ENCODE peak calls at places on chromosomes 16 and 17, in nine cellular contexts. One of them, this sample, is unnamed. For H3K36me3, the result is how much of the 10 kb centered on the place peaks cover.

GRCh38 chr16:57070986-57071540 is 21.3 kb upstream of the CPNE2 start:
- DNase-seq in heart left ventricle: no peak
- DNase-seq in tibial artery: no peak
- DNase-seq in pancreas: no peak
- DNase-seq in cardiac muscle cell: no peak
- DNase-seq in IMR-90: no peak
- DNase-seq in mesenchymal stem cell: no peak
- DNase-seq in psoas muscle: no peak
- DNase-seq in transverse colon: no peak
- DNase-seq in this sample: no peak

GRCh38 chr17:9389116-9389515 is 186.5 kb downstream of the STX8 start:
- DNase-seq in tibial artery: no peak
- DNase-seq in heart left ventricle: no peak
- DNase-seq in cardiac muscle cell: peak
- DNase-seq in psoas muscle: no peak
- DNase-seq in mesenchymal stem cell: peak
- DNase-seq in IMR-90: peak
- DNase-seq in transverse colon: no peak
- DNase-seq in pancreas: no peak
- DNase-seq in this sample: no peak

GRCh38 chr17:79026345-79027273 is 2.6 kb downstream of the C1QTNF1 start:
- DNase-seq in heart left ventricle: peak
- DNase-seq in pancreas: no peak
- DNase-seq in IMR-90: peak
- DNase-seq in mesenchymal stem cell: peak
- DNase-seq in cardiac muscle cell: peak
- DNase-seq in transverse colon: peak
- DNase-seq in psoas muscle: peak
- DNase-seq in tibial artery: peak
- DNase-seq in this sample: no peak

GRCh38 chr16:50550035-50550434 is 1.8 kb downstream of the NKD1 start:
- DNase-seq in transverse colon: no peak
- DNase-seq in pancreas: no peak
- DNase-seq in IMR-90: no peak
- DNase-seq in heart left ventricle: no peak
- DNase-seq in mesenchymal stem cell: no peak
- DNase-seq in cardiac muscle cell: no peak
- DNase-seq in tibial artery: peak
- DNase-seq in psoas muscle: no peak
- DNase-seq in this sample: peak

GRCh38 chr16:71367243-71367976 is 8.9 kb downstream of the CALB2 start:
- DNase-seq in cardiac muscle cell: peak
- DNase-seq in IMR-90: peak
- DNase-seq in transverse colon: peak
- DNase-seq in tibial artery: no peak
- DNase-seq in psoas muscle: peak
- DNase-seq in mesenchymal stem cell: peak
- DNase-seq in pancreas: peak
- DNase-seq in heart left ventricle: no peak
- DNase-seq in this sample: no peak

GRCh38 chr16:70258946-70259345 is 7.2 kb upstream of the EXOSC6 start:
- DNase-seq in pancreas: peak
- DNase-seq in IMR-90: no peak
- DNase-seq in psoas muscle: no peak
- DNase-seq in tibial artery: no peak
- DNase-seq in transverse colon: no peak
- DNase-seq in heart left ventricle: no peak
- DNase-seq in mesenchymal stem cell: no peak
- DNase-seq in cardiac muscle cell: no peak
- DNase-seq in this sample: no peak

GRCh38 chr17:4710693-4711634 is 532 bp downstream of the ARRB2 start:
- DNase-seq in transverse colon: peak
- DNase-seq in heart left ventricle: no peak
- DNase-seq in IMR-90: no peak
- DNase-seq in cardiac muscle cell: no peak
- DNase-seq in pancreas: no peak
- DNase-seq in tibial artery: no peak
- DNase-seq in psoas muscle: peak
- DNase-seq in mesenchymal stem cell: no peak
- DNase-seq in this sample: peak

GRCh38 chr16:391885-392335 is 5.1 kb upstream of the NME4 start:
- DNase-seq in cardiac muscle cell: peak
- DNase-seq in pancreas: peak
- DNase-seq in IMR-90: peak
- DNase-seq in mesenchymal stem cell: peak
- DNase-seq in psoas muscle: peak
- DNase-seq in tibial artery: no peak
- DNase-seq in transverse colon: peak
- DNase-seq in heart left ventricle: peak
- DNase-seq in this sample: peak

GRCh38 chr17:56099649-56100048 is 53.6 kb upstream of the ANKFN1 start:
- DNase-seq in pancreas: no peak
- DNase-seq in cardiac muscle cell: no peak
- DNase-seq in tibial artery: no peak
- DNase-seq in psoas muscle: no peak
- DNase-seq in heart left ventricle: no peak
- DNase-seq in transverse colon: no peak
- DNase-seq in mesenchymal stem cell: no peak
- DNase-seq in IMR-90: peak
- DNase-seq in this sample: no peak

GRCh38 chr17:49687878-49688491 is 10.1 kb upstream of the SPOP start:
- DNase-seq in pancreas: no peak
- DNase-seq in heart left ventricle: no peak
- DNase-seq in psoas muscle: no peak
- DNase-seq in mesenchymal stem cell: peak
- DNase-seq in tibial artery: no peak
- DNase-seq in cardiac muscle cell: peak
- DNase-seq in IMR-90: peak
- DNase-seq in transverse colon: no peak
- DNase-seq in this sample: peak

GRCh38 chr17:81322271-81323082 is 27.4 kb upstream of the SLC38A10 start:
- DNase-seq in tibial artery: no peak
- DNase-seq in psoas muscle: no peak
- DNase-seq in transverse colon: no peak
- DNase-seq in cardiac muscle cell: no peak
- DNase-seq in pancreas: peak
- DNase-seq in IMR-90: no peak
- DNase-seq in mesenchymal stem cell: no peak
- DNase-seq in heart left ventricle: no peak
- DNase-seq in this sample: no peak

GRCh38 chr17:65062168-65062915 is 5.8 kb upstream of the GNA13 start:
- DNase-seq in mesenchymal stem cell: peak
- DNase-seq in heart left ventricle: no peak
- DNase-seq in pancreas: no peak
- DNase-seq in transverse colon: peak
- DNase-seq in psoas muscle: no peak
- DNase-seq in tibial artery: no peak
- DNase-seq in cardiac muscle cell: no peak
- DNase-seq in IMR-90: no peak
- DNase-seq in this sample: no peak

GRCh38 chr17:35896011-35896587 is 15.9 kb upstream of the CCL5 start:
- DNase-seq in mesenchymal stem cell: peak
- DNase-seq in cardiac muscle cell: peak
- DNase-seq in psoas muscle: no peak
- DNase-seq in tibial artery: no peak
- DNase-seq in IMR-90: no peak
- DNase-seq in pancreas: no peak
- DNase-seq in transverse colon: peak
- DNase-seq in heart left ventricle: no peak
- DNase-seq in this sample: no peak

GRCh38 chr17:28001149-28001548 is 41.3 kb upstream of the NLK start:
- DNase-seq in heart left ventricle: no peak
- DNase-seq in IMR-90: no peak
- DNase-seq in tibial artery: no peak
- DNase-seq in transverse colon: no peak
- DNase-seq in pancreas: no peak
- DNase-seq in mesenchymal stem cell: no peak
- DNase-seq in cardiac muscle cell: no peak
- DNase-seq in psoas muscle: no peak
- DNase-seq in this sample: no peak

GRCh38 chr16:4846503-4846900 is 586 bp downstream of the GLYR1 start:
- DNase-seq in cardiac muscle cell: peak
- DNase-seq in IMR-90: peak
- DNase-seq in tibial artery: peak
- DNase-seq in transverse colon: peak
- DNase-seq in psoas muscle: peak
- DNase-seq in heart left ventricle: peak
- DNase-seq in mesenchymal stem cell: peak
- DNase-seq in pancreas: peak
- DNase-seq in this sample: no peak

GRCh38 chr17:46894476-46895151 is 28.3 kb upstream of the GOSR2 start:
- DNase-seq in psoas muscle: no peak
- DNase-seq in cardiac muscle cell: peak
- DNase-seq in IMR-90: no peak
- DNase-seq in tibial artery: no peak
- DNase-seq in heart left ventricle: no peak
- DNase-seq in mesenchymal stem cell: no peak
- DNase-seq in transverse colon: no peak
- DNase-seq in pancreas: peak
- DNase-seq in this sample: no peak

DNA sequence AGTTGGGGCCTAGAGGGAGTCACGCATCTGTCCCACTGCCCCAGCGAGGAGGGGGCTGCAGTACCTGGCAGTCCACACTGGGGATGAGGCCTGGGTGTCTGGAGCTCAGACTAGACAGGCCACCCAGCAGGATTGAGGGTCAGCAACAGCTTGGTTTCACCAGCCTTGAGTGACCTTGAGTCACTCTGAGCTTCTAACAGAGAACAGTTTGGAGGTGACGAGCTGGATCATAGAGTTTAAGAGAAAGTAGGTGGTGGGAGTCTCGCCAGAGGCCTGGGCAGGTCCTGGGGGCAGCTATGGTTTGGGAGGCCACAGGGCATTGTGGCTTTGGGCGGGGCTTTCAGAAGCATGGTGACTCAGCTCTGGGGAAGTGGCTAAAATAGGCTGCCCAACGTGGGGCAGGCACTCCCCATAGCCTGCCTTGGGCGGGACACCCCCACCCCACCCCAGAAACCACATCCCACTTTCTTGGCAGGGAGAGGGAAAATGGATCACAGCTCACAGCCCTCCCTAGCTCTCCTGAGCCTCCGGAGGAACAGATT is 20.5 kb downstream of the CDC42EP4 start:
- DNase-seq in transverse colon: peak
- DNase-seq in mesenchymal stem cell: peak
- DNase-seq in tibial artery: peak
- DNase-seq in IMR-90: peak
- DNase-seq in cardiac muscle cell: peak
- DNase-seq in heart left ventricle: peak
- DNase-seq in pancreas: peak
- DNase-seq in psoas muscle: peak
- DNase-seq in this sample: no peak
- H3K27ac ChIP-seq in transverse colon: peak
- H3K27ac ChIP-seq in mesenchymal stem cell: peak
- H3K27ac ChIP-seq in tibial artery: peak
- H3K27ac ChIP-seq in IMR-90: peak
- H3K27ac ChIP-seq in cardiac muscle cell: peak
- H3K27ac ChIP-seq in heart left ventricle: peak
- H3K27ac ChIP-seq in pancreas: peak
- H3K27ac ChIP-seq in psoas muscle: peak
- H3K27ac ChIP-seq in this sample: no peak

GRCh38 chr16:74623846-74624245 is 16.9 kb upstream of the GLG1 start:
- DNase-seq in psoas muscle: no peak
- DNase-seq in pancreas: no peak
- DNase-seq in tibial artery: no peak
- DNase-seq in transverse colon: no peak
- DNase-seq in heart left ventricle: no peak
- DNase-seq in mesenchymal stem cell: no peak
- DNase-seq in cardiac muscle cell: no peak
- DNase-seq in IMR-90: no peak
- DNase-seq in this sample: no peak
- H3K36me3 ChIP-seq in psoas muscle: half or more
- H3K36me3 ChIP-seq in pancreas: under half
- H3K36me3 ChIP-seq in tibial artery: half or more
- H3K36me3 ChIP-seq in transverse colon: under half
- H3K36me3 ChIP-seq in heart left ventricle: half or more
- H3K36me3 ChIP-seq in mesenchymal stem cell: half or more
- H3K36me3 ChIP-seq in cardiac muscle cell: under half
- H3K36me3 ChIP-seq in IMR-90: under half
- H3K36me3 ChIP-seq in this sample: under half

GRCh38 chr17:2711608-2712299 is at the start of gene CLUH:
- DNase-seq in psoas muscle: peak
- DNase-seq in IMR-90: peak
- DNase-seq in pancreas: peak
- DNase-seq in heart left ventricle: peak
- DNase-seq in cardiac muscle cell: peak
- DNase-seq in transverse colon: peak
- DNase-seq in mesenchymal stem cell: peak
- DNase-seq in tibial artery: peak
- DNase-seq in this sample: peak
- H3K27ac ChIP-seq in psoas muscle: peak
- H3K27ac ChIP-seq in IMR-90: peak
- H3K27ac ChIP-seq in pancreas: peak
- H3K27ac ChIP-seq in heart left ventricle: peak
- H3K27ac ChIP-seq in cardiac muscle cell: peak
- H3K27ac ChIP-seq in transverse colon: peak
- H3K27ac ChIP-seq in mesenchymal stem cell: peak
- H3K27ac ChIP-seq in tibial artery: peak
- H3K27ac ChIP-seq in this sample: peak

DNA sequence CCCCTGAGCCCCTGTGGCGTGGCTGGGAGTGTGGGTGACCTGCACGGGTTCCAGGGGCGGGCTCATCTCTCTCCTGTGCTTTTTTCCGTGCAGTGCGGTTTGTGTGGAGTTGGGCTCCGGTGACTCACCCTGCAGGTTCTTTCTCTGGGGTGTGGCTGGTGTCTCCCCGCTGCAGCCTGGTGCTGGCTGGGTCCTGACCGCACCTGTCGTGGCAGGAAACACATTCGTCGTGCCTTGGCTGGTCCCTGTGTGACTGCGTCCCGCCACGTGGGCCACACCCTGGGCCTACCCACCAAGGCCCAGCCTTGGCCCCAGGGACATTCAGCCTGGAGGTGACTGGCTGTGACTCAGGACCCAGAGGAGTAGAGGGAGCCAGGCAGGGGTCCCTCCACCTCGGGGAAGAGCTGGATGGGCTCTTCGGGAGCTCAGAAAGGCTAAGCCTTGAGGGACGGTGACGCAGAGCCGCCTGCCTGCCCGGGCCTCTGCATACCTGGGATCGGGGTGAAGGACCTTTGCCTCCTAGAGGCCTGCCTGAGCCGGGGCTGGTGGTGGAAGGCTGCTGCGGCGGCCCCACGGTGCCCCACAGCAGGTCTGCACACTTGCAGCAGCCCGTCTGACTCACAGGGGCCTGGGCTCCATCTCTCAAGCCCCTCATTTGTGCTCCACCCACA is 7.8 kb downstream of the TRAF7 start:
- DNase-seq in mesenchymal stem cell: no peak
- DNase-seq in IMR-90: no peak
- DNase-seq in psoas muscle: no peak
- DNase-seq in cardiac muscle cell: no peak
- DNase-seq in heart left ventricle: no peak
- DNase-seq in transverse colon: peak
- DNase-seq in tibial artery: no peak
- DNase-seq in pancreas: no peak
- DNase-seq in this sample: no peak
- H3K36me3 ChIP-seq in mesenchymal stem cell: under half
- H3K36me3 ChIP-seq in IMR-90: under half
- H3K36me3 ChIP-seq in psoas muscle: under half
- H3K36me3 ChIP-seq in cardiac muscle cell: under half
- H3K36me3 ChIP-seq in heart left ventricle: under half
- H3K36me3 ChIP-seq in transverse colon: under half
- H3K36me3 ChIP-seq in tibial artery: under half
- H3K36me3 ChIP-seq in pancreas: under half
- H3K36me3 ChIP-seq in this sample: under half

This sample was measured in naive thymus-derived CD4-positive, alpha-beta T cell.